ENCODE peak calls at places on chromosome 17, in six cellular contexts. O, N, B, K, P and D are unnamed samples.

GRCh38 chr17:48567209-48567608 is 10.9 kb downstream of the HOXB4 start:
- DNase-seq in P (no peak), K (no peak), N (no peak), B (no peak), O (no peak), D (no peak)

GRCh38 chr17:2053380-2054261 is 1.3 kb upstream of the HIC1 start:
- DNase-seq in K (peak), N (peak), P (peak), O (peak), B (peak), D (peak)

GRCh38 chr17:78925234-78925633 is at the start of gene TIMP2:
- DNase-seq in O (peak), B (peak), P (peak), K (peak), N (peak), D (peak)

GRCh38 chr17:13462673-13463124 is 139.0 kb downstream of the HS3ST3A1 start:
- DNase-seq in K (no peak), N (no peak), O (no peak), P (no peak), B (no peak), D (no peak)

GRCh38 chr17:9241371-9241712 is 220.0 kb downstream of the NTN1 start:
- DNase-seq in O (no peak), N (no peak), K (no peak), B (no peak), P (no peak), D (no peak)

GRCh38 chr17:12296120-12296727 is 275.5 kb downstream of the MAP2K4 start:
- DNase-seq in O (no peak), N (no peak), P (no peak), K (no peak), B (no peak), D (no peak)

GRCh38 chr17:48542956-48543853 is 1.7 kb downstream of the HOXB2 start:
- DNase-seq in N (peak), B (peak), K (peak), P (peak), O (no peak), D (peak)

GRCh38 chr17:66830451-66830850 is 4.5 kb upstream of the CACNG5 start:
- DNase-seq in P (no peak), B (peak), K (no peak), O (no peak), N (no peak), D (no peak)

GRCh38 chr17:75365009-75365930 is 40.2 kb downstream of the GRB2 start:
- DNase-seq in B (no peak), O (no peak), P (no peak), N (no peak), K (no peak), D (no peak)